ENCODE peak calls at places on chromosomes 3 and 15, in eight cellular contexts. J is EL; U is globus pallidus; E is mammary epithelial cell; X is stimulated activated CD4-positive, alpha-beta T cell treated with anti-CD3 and anti-CD28 coated beads, TNF-alpha, amount 100 ng/mL, for 48 hours; C is Kasumi-1; I is amygdala; H is NB4. G is an unnamed sample.
A peak's percentile ranks its signal among the peaks of the same experiment; 100 is the strongest.

GRCh38 chr3:144942501-144943197 is 971.0 kb downstream of the DIPK2A start:
- DNase-seq in J (no peak), U (no peak), E (no peak), X (no peak), C (no peak), I (no peak), H (no peak), G (no peak)

GRCh38 chr15:39459538-39459937 is 121.3 kb upstream of the THBS1 start:
- DNase-seq in J (no peak), U (no peak), E (no peak), X (no peak), C (no peak), I (no peak), H (no peak), G (no peak)

GRCh38 chr3:4674216-4674615 is 181.1 kb downstream of the ITPR1 start:
- DNase-seq in J (peak; percentile 11), U (no peak), E (no peak), X (no peak), C (no peak), I (no peak), H (no peak), G (no peak)

GRCh38 chr15:50260969-50261496 is 4.5 kb downstream of the HDC start:
- DNase-seq in J (no peak), U (no peak), E (no peak), X (no peak), C (no peak), I (no peak), H (no peak), G (no peak)

GRCh38 chr3:64318001-64318400 is 92.7 kb upstream of the PRICKLE2 start:
- DNase-seq in J (peak; percentile 41), U (no peak), E (peak; percentile 90), X (no peak), C (no peak), I (no peak), H (no peak), G (no peak)

GRCh38 chr15:88661766-88662556 is 23.1 kb downstream of the ISG20 start:
- DNase-seq in J (peak; percentile 47), U (no peak), E (no peak), X (no peak), C (no peak), I (no peak), H (no peak), G (no peak)

GRCh38 chr15:66770518-66771350 is 68.7 kb downstream of the SMAD6 start:
- DNase-seq in J (no peak), U (no peak), E (no peak), X (no peak), C (no peak), I (no peak), H (no peak), G (no peak)

GRCh38 chr3:11170052-11170770 is 15.9 kb downstream of the HRH1 start:
- DNase-seq in J (no peak), U (no peak), E (no peak), X (no peak), C (no peak), I (no peak), H (peak; percentile 36), G (no peak)

GRCh38 chr3:13210221-13210975 is 137.2 kb upstream of the IQSEC1 start:
- DNase-seq in J (no peak), U (no peak), E (no peak), X (no peak), C (no peak), I (no peak), H (no peak), G (no peak)

GRCh38 chr3:48413086-48413485 is 16.8 kb downstream of the PLXNB1 start:
- DNase-seq in J (no peak), U (no peak), E (peak; percentile 62), X (no peak), C (no peak), I (no peak), H (no peak), G (no peak)

GRCh38 chr3:123657578-123657977 is 72.7 kb upstream of the HACD2 start:
- DNase-seq in J (no peak), U (no peak), E (no peak), X (no peak), C (no peak), I (no peak), H (no peak), G (no peak)

GRCh38 chr3:117150628-117151027 is 441.0 kb downstream of the TUSC7 start:
- DNase-seq in J (peak; percentile 11), U (no peak), E (no peak), X (no peak), C (no peak), I (no peak), H (no peak), G (no peak)

GRCh38 chr15:34336947-34337556 is 529 bp downstream of the SLC12A6 start:
- DNase-seq in J (peak; percentile 13), U (no peak), E (peak; percentile 9), X (no peak), C (no peak), I (no peak), H (peak; percentile 47), G (no peak)

GRCh38 chr3:8645717-8646116 is 1.1 kb upstream of the SSUH2 start:
- DNase-seq in J (no peak), U (no peak), E (no peak), X (no peak), C (no peak), I (no peak), H (no peak), G (no peak)

GRCh38 chr15:99651023-99651807 is 82.0 kb downstream of the LYSMD4 start:
- DNase-seq in J (peak; percentile 74), U (no peak), E (peak; percentile 76), X (no peak), C (no peak), I (no peak), H (no peak), G (no peak)

GRCh38 chr3:170490828-170491560 is 72.3 kb downstream of the CLDN11 start:
- DNase-seq in J (no peak), U (no peak), E (no peak), X (no peak), C (no peak), I (no peak), H (peak; percentile 7), G (no peak)

GRCh38 chr15:100887211-100887913 is 7.7 kb downstream of the ALDH1A3 start:
- DNase-seq in J (no peak), U (no peak), E (no peak), X (no peak), C (no peak), I (no peak), H (no peak), G (no peak)

GRCh38 chr15:39115379-39116057 is 465.4 kb upstream of the THBS1 start:
- DNase-seq in J (peak; percentile 83), U (no peak), E (peak; percentile 86), X (no peak), C (no peak), I (no peak), H (no peak), G (no peak)

GRCh38 chr15:98904466-98905048 is 103.0 kb downstream of the PGPEP1L start:
- DNase-seq in J (peak; percentile 68), U (peak; percentile 81), E (peak; percentile 52), X (no peak), C (peak; percentile 69), I (peak; percentile 8), H (peak; percentile 82), G (no peak)

GRCh38 chr3:118972974-118973373 is 61.7 kb downstream of the IGSF11 start:
- DNase-seq in J (no peak), U (peak; percentile 84), E (no peak), X (no peak), C (no peak), I (peak; percentile 21), H (no peak), G (no peak)

GRCh38 chr3:14434541-14435151 is 32.2 kb downstream of the SLC6A6 start:
- DNase-seq in J (no peak), U (no peak), E (no peak), X (no peak), C (no peak), I (no peak), H (no peak), G (no peak)

GRCh38 chr3:184481924-184482671 is 79.5 kb upstream of the EPHB3 start:
- DNase-seq in J (no peak), U (no peak), E (peak; percentile 45), X (no peak), C (no peak), I (no peak), H (no peak), G (no peak)

GRCh38 chr15:55993111-55993803 is at the start of gene NEDD4:
- DNase-seq in J (peak; percentile 92), U (peak; percentile 87), E (peak; percentile 86), X (peak; percentile 59), C (peak; percentile 86), I (peak; percentile 74), H (peak; percentile 81), G (peak; percentile 54)

GRCh38 chr3:44184319-44184953 is 57.2 kb upstream of the TOPAZ1 start:
- DNase-seq in J (no peak), U (peak; percentile 29), E (no peak), X (no peak), C (no peak), I (peak; percentile 43), H (no peak), G (no peak)

GRCh38 chr3:106068795-106069194 is 200.0 kb upstream of the CBLB start:
- DNase-seq in J (no peak), U (no peak), E (no peak), X (no peak), C (no peak), I (no peak), H (no peak), G (no peak)

GRCh38 chr3:129195731-129196256 is 12.1 kb upstream of the CNBP start:
- DNase-seq in J (peak; percentile 94), U (peak; percentile 84), E (peak; percentile 89), X (no peak), C (peak; percentile 14), I (no peak), H (peak; percentile 20), G (no peak)

GRCh38 chr15:48191574-48192225 is at the start of gene CTXN2:
- DNase-seq in J (no peak), U (no peak), E (no peak), X (no peak), C (no peak), I (no peak), H (no peak), G (no peak)

GRCh38 chr3:54733079-54733478 is 194.8 kb downstream of the LRTM1 start:
- DNase-seq in J (no peak), U (no peak), E (no peak), X (no peak), C (no peak), I (no peak), H (no peak), G (no peak)

GRCh38 chr15:92616621-92617179 is 38.9 kb downstream of the FAM174B start:
- DNase-seq in J (no peak), U (no peak), E (no peak), X (no peak), C (no peak), I (no peak), H (no peak), G (no peak)

GRCh38 chr15:42133892-42134502 is 22.4 kb downstream of the PLA2G4F start:
- DNase-seq in J (peak; percentile 54), U (no peak), E (peak; percentile 39), X (peak; percentile 20), C (peak; percentile 56), I (no peak), H (peak; percentile 76), G (no peak)

GRCh38 chr15:96054606-96055005 is 275.9 kb upstream of the NR2F2 start:
- DNase-seq in J (no peak), U (no peak), E (no peak), X (no peak), C (no peak), I (no peak), H (no peak), G (no peak)

GRCh38 chr15:82314769-82315518 is 34.3 kb downstream of the GOLGA6L10 start:
- DNase-seq in J (no peak), U (no peak), E (no peak), X (no peak), C (no peak), I (no peak), H (no peak), G (no peak)

GRCh38 chr15:53588773-53589172 is 170.7 kb downstream of the WDR72 start:
- DNase-seq in J (no peak), U (no peak), E (peak; percentile 42), X (no peak), C (no peak), I (no peak), H (no peak), G (no peak)

GRCh38 chr15:39591141-39591895 is 10.4 kb downstream of the THBS1 start:
- DNase-seq in J (peak; percentile 14), U (no peak), E (peak; percentile 19), X (no peak), C (no peak), I (no peak), H (no peak), G (no peak)

G was measured in effector memory CD4-positive, alpha-beta T cell.